ENCODE peak calls at places on chromosomes 6 and 20, in ten cellular contexts. V, U, T, W, G, C, E, B, I and S are unnamed samples.

GRCh38 chr6:36823421-36824096 is 15.7 kb downstream of the CPNE5 start:
- DNase-seq in V (no peak), U (no peak), T (no peak), W (no peak), G (no peak), C (no peak), E (no peak), B (no peak), I (no peak), S (no peak)

GRCh38 chr6:109182590-109182989 is 87.3 kb downstream of the CEP57L1 start:
- DNase-seq in V (no peak), U (no peak), T (no peak), W (no peak), G (no peak), C (no peak), E (no peak), B (no peak), I (no peak), S (no peak)

GRCh38 chr6:66735106-66735890 is 1028.3 kb upstream of the EYS start:
- DNase-seq in V (no peak), U (no peak), T (no peak), W (no peak), G (no peak), C (no peak), E (no peak), B (no peak), I (no peak), S (no peak)

GRCh38 chr20:63214514-63214913 is 1.4 kb downstream of the YTHDF1 start:
- DNase-seq in V (no peak), U (no peak), T (no peak), W (no peak), G (no peak), C (no peak), E (no peak), B (no peak), I (no peak), S (no peak)

GRCh38 chr6:52612336-52613096 is 35.7 kb upstream of the TRAM2 start:
- DNase-seq in V (no peak), U (no peak), T (no peak), W (no peak), G (no peak), C (no peak), E (no peak), B (no peak), I (no peak), S (no peak)

GRCh38 chr6:307874-308273 is 15.6 kb downstream of the DUSP22 start:
- DNase-seq in V (no peak), U (no peak), T (no peak), W (no peak), G (no peak), C (no peak), E (no peak), B (no peak), I (no peak), S (no peak)

GRCh38 chr20:53706008-53706481 is 112.4 kb upstream of the ZNF217 start:
- DNase-seq in V (no peak), U (no peak), T (no peak), W (no peak), G (no peak), C (no peak), E (no peak), B (no peak), I (no peak), S (no peak)

GRCh38 chr6:152845421-152845820 is 94.8 kb downstream of the VIP start:
- DNase-seq in V (no peak), U (no peak), T (no peak), W (no peak), G (no peak), C (no peak), E (no peak), B (no peak), I (no peak), S (no peak)

GRCh38 chr6:35972471-35972985 is 51.6 kb upstream of the SRPK1 start:
- DNase-seq in V (no peak), U (no peak), T (no peak), W (peak; percentile 39), G (no peak), C (no peak), E (no peak), B (no peak), I (no peak), S (no peak)

DNA sequence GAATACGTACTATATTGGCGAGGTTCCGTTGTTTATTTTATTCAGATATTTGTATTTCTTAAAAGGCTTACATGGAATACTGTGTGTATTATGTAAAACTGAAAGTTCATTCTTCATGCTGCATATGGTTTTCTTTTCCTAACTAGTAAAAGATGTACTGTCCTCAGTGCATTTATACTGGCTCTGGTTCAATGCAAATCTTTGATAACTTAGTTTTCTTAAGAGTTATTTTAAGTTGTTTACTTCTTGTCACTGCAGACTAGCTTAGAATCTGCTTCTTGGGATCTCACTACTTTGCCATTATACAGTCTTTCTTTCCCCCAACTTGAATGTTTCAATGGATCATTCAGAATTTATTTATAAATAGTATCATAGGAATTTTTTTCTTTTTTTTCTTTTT is 42.0 kb downstream of the ADGRB3 start:
- DNase-seq in V (no peak), U (no peak), T (no peak), W (no peak), G (no peak), C (no peak), E (no peak), B (no peak), I (no peak), S (no peak)
- TF ChIP-seq CTCF in V (no peak), U (no peak), T (no peak), W (no peak), G (no peak), C (no peak), E (no peak), B (no peak), I (no peak), S (no peak)

DNA sequence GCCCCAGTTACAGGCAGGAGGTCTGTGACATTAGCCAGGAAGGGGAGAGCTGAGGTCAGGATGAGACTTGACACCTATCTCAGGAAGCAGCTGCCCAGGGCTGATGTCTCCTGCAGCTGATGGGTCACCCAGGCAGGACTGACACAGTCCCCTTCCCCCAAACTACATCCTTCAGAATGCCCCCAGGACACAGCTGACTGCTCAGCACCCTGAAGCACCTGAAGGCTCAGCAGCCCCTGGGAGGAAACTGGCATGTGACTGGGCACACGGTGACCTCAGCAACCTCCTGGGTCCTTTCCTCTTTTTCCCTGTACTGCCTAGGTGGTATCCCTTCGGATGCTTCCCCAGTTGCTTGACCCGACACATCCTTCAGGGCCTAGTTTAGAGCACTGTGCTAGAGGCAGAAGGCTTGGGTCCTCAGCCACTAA is 1.9 kb downstream of the SDC4 start:
- DNase-seq in V (no peak), U (no peak), T (no peak), W (no peak), G (peak; percentile 76), C (no peak), E (no peak), B (peak; percentile 39), I (no peak), S (no peak)
- H3K4me3 ChIP-seq in V (peak overlapping the region; percentile 78), U (peak overlapping the region; percentile 77), T (peak overlapping the region; percentile 67), W (peak overlapping the region; percentile 66), G (peak overlapping the region; percentile 96), C (peak overlapping the region; percentile 73), E (peak overlapping the region; percentile 82), B (peak overlapping the region; percentile 75), I (no peak overlapping the region), S (peak overlapping the region; percentile 90)

GRCh38 chr6:90454835-90455427 is 131.9 kb downstream of the MAP3K7 start:
- DNase-seq in V (no peak), U (no peak), T (no peak), W (no peak), G (no peak), C (no peak), E (no peak), B (no peak), I (no peak), S (no peak)

GRCh38 chr6:90456001-90456400 is 130.9 kb downstream of the MAP3K7 start:
- DNase-seq in V (no peak), U (no peak), T (no peak), W (no peak), G (no peak), C (no peak), E (no peak), B (no peak), I (no peak), S (no peak)

GRCh38 chr6:90445533-90446108 is 141.3 kb downstream of the MAP3K7 start:
- DNase-seq in V (no peak), U (no peak), T (no peak), W (no peak), G (no peak), C (no peak), E (no peak), B (no peak), I (no peak), S (no peak)

GRCh38 chr6:90446164-90446563 is 140.7 kb downstream of the MAP3K7 start:
- DNase-seq in V (no peak), U (no peak), T (no peak), W (no peak), G (no peak), C (no peak), E (no peak), B (no peak), I (no peak), S (no peak)

DNA sequence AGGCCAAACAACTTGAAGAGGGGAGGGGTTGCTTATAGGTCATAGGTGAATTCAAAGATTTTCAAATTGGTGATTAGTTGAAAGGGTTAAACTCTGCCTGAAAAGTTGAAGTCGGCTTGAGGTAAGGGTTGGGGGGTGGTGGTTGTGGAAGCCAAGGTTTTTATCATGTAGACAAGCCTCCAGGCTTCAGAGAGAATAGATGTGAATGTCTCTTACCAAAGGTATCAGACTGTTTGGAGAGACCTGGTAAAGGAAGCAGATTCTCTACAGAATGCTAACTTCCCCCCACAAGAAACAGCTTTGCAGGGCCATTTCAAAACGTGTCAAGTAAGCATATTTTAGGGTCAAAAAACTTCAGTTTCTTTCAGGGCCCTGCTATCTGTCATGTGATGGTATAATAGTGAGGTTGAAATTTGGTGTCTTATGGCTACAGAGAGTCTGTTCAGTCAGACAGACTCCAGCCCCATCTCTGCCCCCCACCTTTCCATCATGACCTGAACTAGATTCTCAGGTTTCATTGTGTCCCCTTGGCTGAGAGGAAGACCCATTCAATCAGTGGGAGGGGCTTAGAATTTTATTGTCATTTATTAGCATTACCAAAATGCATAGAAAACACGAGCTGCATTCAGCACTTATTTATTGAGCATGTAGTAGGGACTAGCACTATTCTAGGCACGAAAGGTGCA is 136.5 kb downstream of the MAP3K7 start:
- DNase-seq in V (no peak), U (no peak), T (no peak), W (no peak), G (no peak), C (no peak), E (no peak), B (no peak), I (no peak), S (no peak)
- H3K27ac ChIP-seq in V (no peak overlapping the region), U (no peak overlapping the region), T (no peak overlapping the region), W (no peak overlapping the region), G (no peak overlapping the region), C (no peak overlapping the region), E (no peak overlapping the region), B (no peak overlapping the region), I (no peak overlapping the region), S (no peak overlapping the region)

GRCh38 chr6:93124226-93124625 is 295.1 kb downstream of the EPHA7 start:
- DNase-seq in V (no peak), U (no peak), T (no peak), W (no peak), G (no peak), C (no peak), E (no peak), B (no peak), I (no peak), S (no peak)

GRCh38 chr6:93123585-93123984 is 295.8 kb downstream of the EPHA7 start:
- DNase-seq in V (no peak), U (no peak), T (no peak), W (no peak), G (no peak), C (no peak), E (no peak), B (no peak), I (no peak), S (no peak)

GRCh38 chr6:93120154-93120742 is 299.1 kb downstream of the EPHA7 start:
- DNase-seq in V (no peak), U (no peak), T (no peak), W (no peak), G (no peak), C (no peak), E (no peak), B (no peak), I (no peak), S (no peak)
- TF ChIP-seq CTCF in V (no peak), U (no peak), T (no peak), W (no peak), G (no peak), C (no peak), E (no peak), B (no peak), I (no peak), S (no peak)